ENCODE peak calls at places on chromosome 7, in ten cellular contexts. S, J, T, Q, V, W, O, Z, H and X are unnamed samples.

GRCh38 chr7:40500209-40500608 is 365.4 kb downstream of the SUGCT start:
- DNase-seq in S (no peak), J (no peak), T (no peak), Q (no peak), V (no peak), W (no peak), O (no peak), Z (no peak), H (no peak), X (no peak)

GRCh38 chr7:30276203-30276900 is 8.0 kb upstream of the ZNRF2 start:
- DNase-seq in S (no peak), J (peak), T (no peak), Q (peak), V (peak), W (peak), O (no peak), Z (peak), H (peak), X (peak)

GRCh38 chr7:151403764-151404163 is 6.1 kb downstream of the WDR86 start:
- DNase-seq in S (no peak), J (no peak), T (no peak), Q (no peak), V (no peak), W (no peak), O (no peak), Z (no peak), H (no peak), X (no peak)

GRCh38 chr7:30159698-30160143 is 24.9 kb downstream of the MTURN start:
- DNase-seq in S (no peak), J (peak), T (no peak), Q (peak), V (no peak), W (peak), O (no peak), Z (peak), H (no peak), X (peak)

GRCh38 chr7:150432915-150433892 is 17.2 kb upstream of the GIMAP8 start:
- DNase-seq in S (peak), J (no peak), T (no peak), Q (no peak), V (no peak), W (peak), O (no peak), Z (no peak), H (no peak), X (no peak)

GRCh38 chr7:20197125-20197524 is 20.1 kb downstream of the MACC1 start:
- DNase-seq in S (no peak), J (no peak), T (no peak), Q (no peak), V (no peak), W (no peak), O (no peak), Z (no peak), H (no peak), X (no peak)

GRCh38 chr7:92778972-92779371 is 57.4 kb downstream of the CDK6 start:
- DNase-seq in S (no peak), J (peak), T (no peak), Q (no peak), V (no peak), W (peak), O (peak), Z (no peak), H (peak), X (no peak)

GRCh38 chr7:67786021-67786420 is 789.4 kb downstream of the TYW1 start:
- DNase-seq in S (no peak), J (no peak), T (no peak), Q (no peak), V (no peak), W (no peak), O (no peak), Z (no peak), H (no peak), X (no peak)

GRCh38 chr7:142248166-142249160 is 9.4 kb downstream of the PRSS58 start:
- DNase-seq in S (no peak), J (no peak), T (peak), Q (no peak), V (no peak), W (no peak), O (no peak), Z (no peak), H (no peak), X (no peak)

GRCh38 chr7:20269726-20270125 is 52.5 kb upstream of the MACC1 start:
- DNase-seq in S (no peak), J (no peak), T (no peak), Q (no peak), V (no peak), W (no peak), O (no peak), Z (no peak), H (no peak), X (no peak)

GRCh38 chr7:107742678-107743566 is 1.0 kb upstream of the CBLL1 start:
- DNase-seq in S (peak), J (peak), T (no peak), Q (peak), V (peak), W (peak), O (peak), Z (no peak), H (peak), X (peak)

GRCh38 chr7:151342811-151343210 is 1.2 kb downstream of the NUB1 start:
- DNase-seq in S (no peak), J (no peak), T (peak), Q (peak), V (no peak), W (no peak), O (no peak), Z (no peak), H (no peak), X (no peak)

GRCh38 chr7:100215895-100216294 is 3.9 kb upstream of the PVRIG start:
- DNase-seq in S (no peak), J (no peak), T (no peak), Q (no peak), V (no peak), W (no peak), O (peak), Z (no peak), H (peak), X (peak)

GRCh38 chr7:100221767-100222444 is 2.2 kb downstream of the PVRIG start:
- DNase-seq in S (no peak), J (no peak), T (no peak), Q (no peak), V (no peak), W (no peak), O (no peak), Z (no peak), H (no peak), X (no peak)

GRCh38 chr7:100219271-100219737 is 445 bp upstream of the PVRIG start:
- DNase-seq in S (no peak), J (no peak), T (no peak), Q (no peak), V (no peak), W (no peak), O (peak), Z (no peak), H (no peak), X (no peak)

GRCh38 chr7:100222445-100223132 is 2.8 kb downstream of the PVRIG start:
- DNase-seq in S (no peak), J (no peak), T (no peak), Q (no peak), V (no peak), W (no peak), O (no peak), Z (no peak), H (no peak), X (no peak)

DNA sequence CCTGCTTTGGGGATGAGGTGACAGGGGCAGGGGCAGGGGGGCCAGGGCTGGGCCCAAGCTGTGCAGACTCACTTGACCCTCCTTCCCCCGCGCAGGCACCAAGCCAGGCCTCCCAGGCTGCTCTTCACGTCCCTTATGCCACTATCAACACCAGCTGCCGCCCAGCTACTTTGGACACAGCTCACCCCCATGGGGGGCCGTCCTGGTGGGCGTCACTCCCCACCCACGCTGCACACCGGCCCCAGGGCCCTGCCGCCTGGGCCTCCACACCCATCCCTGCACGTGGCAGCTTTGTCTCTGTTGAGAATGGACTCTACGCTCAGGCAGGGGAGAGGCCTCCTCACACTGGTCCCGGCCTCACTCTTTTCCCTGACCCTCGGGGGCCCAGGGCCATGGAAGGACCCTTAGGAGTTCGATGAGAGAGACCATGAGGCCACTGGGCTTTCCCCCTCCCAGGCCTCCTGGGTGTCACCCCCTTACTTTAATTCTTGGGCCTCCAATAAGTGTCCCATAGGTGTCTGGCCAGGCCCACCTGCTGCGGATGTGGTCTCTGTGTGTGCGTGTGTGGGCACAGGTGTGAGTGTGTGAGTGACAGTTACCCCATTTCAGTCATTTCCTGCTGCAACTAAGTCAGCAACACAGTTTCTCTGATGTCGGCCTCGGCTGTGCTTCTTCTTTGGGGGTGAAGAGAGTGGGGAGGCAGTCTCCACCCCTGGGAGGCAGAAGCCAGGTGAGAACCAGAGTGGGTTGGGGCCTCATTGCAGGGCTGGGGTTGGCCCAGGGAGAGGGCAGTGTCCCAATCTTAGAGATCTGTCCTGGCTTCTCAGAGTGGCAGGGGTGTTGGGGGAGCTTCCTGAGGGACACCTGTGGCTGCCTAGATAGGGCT is 1.3 kb downstream of the PVRIG start:
- DNase-seq in S (no peak), J (peak), T (no peak), Q (no peak), V (no peak), W (peak), O (no peak), Z (no peak), H (no peak), X (peak)
- TF ChIP-seq EP300 in S (no peak), J (no peak), T (no peak), Q (no peak), V (no peak), W (no peak), O (no peak), Z (no peak), H (no peak), X (no peak)

GRCh38 chr7:101542527-101543241 is 86.4 kb downstream of the MYL10 start:
- DNase-seq in S (no peak), J (peak), T (no peak), Q (peak), V (peak), W (peak), O (no peak), Z (peak), H (peak), X (peak)
- TF ChIP-seq EP300 in S (no peak), J (no peak), T (no peak), Q (no peak), V (no peak), W (no peak), O (no peak), Z (no peak), H (no peak), X (no peak)

GRCh38 chr7:157501576-157501975 is 164.8 kb downstream of the DNAJB6 start:
- DNase-seq in S (no peak), J (no peak), T (no peak), Q (no peak), V (no peak), W (no peak), O (peak), Z (no peak), H (no peak), X (peak)
- TF ChIP-seq EP300 in S (no peak), J (no peak), T (no peak), Q (no peak), V (no peak), W (no peak), O (no peak), Z (no peak), H (no peak), X (no peak)

GRCh38 chr7:134328900-134329299 is 12.2 kb upstream of the SLC35B4 start:
- DNase-seq in S (no peak), J (no peak), T (no peak), Q (no peak), V (no peak), W (no peak), O (no peak), Z (no peak), H (no peak), X (no peak)

GRCh38 chr7:134330990-134331389 is 14.3 kb upstream of the SLC35B4 start:
- DNase-seq in S (no peak), J (no peak), T (no peak), Q (no peak), V (no peak), W (no peak), O (no peak), Z (no peak), H (no peak), X (no peak)

GRCh38 chr7:134331393-134331792 is 14.7 kb upstream of the SLC35B4 start:
- DNase-seq in S (no peak), J (no peak), T (peak), Q (no peak), V (no peak), W (no peak), O (no peak), Z (no peak), H (no peak), X (no peak)

GRCh38 chr7:134329614-134330316 is 13.0 kb upstream of the SLC35B4 start:
- DNase-seq in S (no peak), J (no peak), T (no peak), Q (no peak), V (no peak), W (no peak), O (no peak), Z (no peak), H (no peak), X (no peak)

GRCh38 chr7:134327896-134328295 is 11.2 kb upstream of the SLC35B4 start:
- DNase-seq in S (no peak), J (peak), T (no peak), Q (peak), V (peak), W (peak), O (no peak), Z (peak), H (peak), X (no peak)
- TF ChIP-seq EP300 in S (no peak), J (no peak), T (no peak), Q (no peak), V (no peak), W (no peak), O (no peak), Z (no peak), H (no peak), X (no peak)

GRCh38 chr7:141073641-141074161 is at the start of gene TMEM178B:
- DNase-seq in S (no peak), J (no peak), T (no peak), Q (peak), V (no peak), W (no peak), O (no peak), Z (no peak), H (no peak), X (no peak)

GRCh38 chr7:141071855-141072547 is 1.9 kb upstream of the TMEM178B start:
- DNase-seq in S (no peak), J (no peak), T (no peak), Q (peak), V (peak), W (no peak), O (no peak), Z (no peak), H (no peak), X (no peak)

GRCh38 chr7:141072548-141073172 is 1.2 kb upstream of the TMEM178B start:
- DNase-seq in S (no peak), J (no peak), T (no peak), Q (peak), V (peak), W (peak), O (peak), Z (no peak), H (peak), X (no peak)

GRCh38 chr7:141074162-141074989 is 512 bp downstream of the TMEM178B start:
- DNase-seq in S (no peak), J (no peak), T (no peak), Q (peak), V (no peak), W (no peak), O (no peak), Z (no peak), H (no peak), X (no peak)

DNA sequence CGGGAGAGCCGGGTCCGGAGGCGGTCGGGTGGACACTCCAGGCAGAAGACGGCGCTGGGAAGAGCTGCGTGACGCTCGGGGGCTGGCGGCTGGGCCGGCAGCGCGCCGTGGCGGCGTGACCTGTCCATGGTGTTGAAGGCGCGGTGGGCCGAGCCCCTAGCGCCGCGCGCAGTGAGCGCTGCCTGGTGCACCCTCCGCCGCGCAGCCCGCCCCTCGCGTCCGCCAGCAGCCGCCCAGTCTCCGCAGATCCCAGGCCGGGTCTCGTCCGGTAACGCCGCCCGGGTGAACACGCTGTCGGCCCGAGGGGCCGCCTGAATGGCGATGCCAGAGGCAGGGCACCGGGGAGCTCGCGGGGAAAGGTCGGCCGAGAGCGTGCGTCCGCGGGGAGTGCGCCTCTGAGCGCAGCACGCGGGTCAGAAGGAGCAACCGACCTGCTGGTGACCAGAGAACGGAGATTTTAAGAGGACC is 657 bp upstream of the TMEM178B start:
- DNase-seq in S (no peak), J (no peak), T (no peak), Q (peak), V (peak), W (peak), O (no peak), Z (peak), H (no peak), X (no peak)
- TF ChIP-seq EP300 in S (no peak), J (no peak), T (no peak), Q (no peak), V (no peak), W (no peak), O (no peak), Z (no peak), H (no peak), X (no peak)